ENCODE peak calls at places on chromosomes 5 and 9, in six cellular contexts. One of them, this sample, is unnamed.

GRCh38 chr9:127295005-127295404 is 30.4 kb downstream of the GARNL3 start:
- DNase-seq in H9: no peak
- DNase-seq in trophoblast cell: no peak
- DNase-seq in H1: no peak
- DNase-seq in neuronal stem cell: no peak
- DNase-seq in mesenchymal stem cell: no peak
- DNase-seq in this sample: no peak

GRCh38 chr5:39717186-39717897 is 292.6 kb upstream of the DAB2 start:
- DNase-seq in H9: no peak
- DNase-seq in trophoblast cell: no peak
- DNase-seq in H1: no peak
- DNase-seq in neuronal stem cell: no peak
- DNase-seq in mesenchymal stem cell: peak
- DNase-seq in this sample: peak

GRCh38 chr5:107619781-107620180 is 51.0 kb downstream of the EFNA5 start:
- DNase-seq in H9: no peak
- DNase-seq in trophoblast cell: no peak
- DNase-seq in H1: no peak
- DNase-seq in neuronal stem cell: no peak
- DNase-seq in mesenchymal stem cell: no peak
- DNase-seq in this sample: no peak

GRCh38 chr5:72392326-72392733 is 72.2 kb downstream of the PTCD2 start:
- DNase-seq in H9: no peak
- DNase-seq in trophoblast cell: no peak
- DNase-seq in H1: no peak
- DNase-seq in neuronal stem cell: no peak
- DNase-seq in mesenchymal stem cell: no peak
- DNase-seq in this sample: peak

GRCh38 chr5:8842906-8843590 is 702.8 kb downstream of the SEMA5A start:
- DNase-seq in H9: no peak
- DNase-seq in trophoblast cell: no peak
- DNase-seq in H1: no peak
- DNase-seq in neuronal stem cell: no peak
- DNase-seq in mesenchymal stem cell: peak
- DNase-seq in this sample: peak

GRCh38 chr9:81321551-81321950 is 367.8 kb downstream of the TLE1 start:
- DNase-seq in H9: no peak
- DNase-seq in trophoblast cell: no peak
- DNase-seq in H1: no peak
- DNase-seq in neuronal stem cell: no peak
- DNase-seq in mesenchymal stem cell: no peak
- DNase-seq in this sample: peak

GRCh38 chr5:74233571-74233970 is 407.0 kb downstream of the ENC1 start:
- DNase-seq in H9: no peak
- DNase-seq in trophoblast cell: peak
- DNase-seq in H1: no peak
- DNase-seq in neuronal stem cell: no peak
- DNase-seq in mesenchymal stem cell: peak
- DNase-seq in this sample: peak

GRCh38 chr5:33975846-33976245 is 8.6 kb downstream of the SLC45A2 start:
- DNase-seq in H9: no peak
- DNase-seq in trophoblast cell: no peak
- DNase-seq in H1: no peak
- DNase-seq in neuronal stem cell: no peak
- DNase-seq in mesenchymal stem cell: no peak
- DNase-seq in this sample: peak

GRCh38 chr5:81850932-81851331 is 100.0 kb upstream of the SSBP2 start:
- DNase-seq in H9: no peak
- DNase-seq in trophoblast cell: peak
- DNase-seq in H1: no peak
- DNase-seq in neuronal stem cell: no peak
- DNase-seq in mesenchymal stem cell: peak
- DNase-seq in this sample: no peak

GRCh38 chr9:12863624-12864023 is 88.8 kb downstream of the LURAP1L start:
- DNase-seq in H9: no peak
- DNase-seq in trophoblast cell: no peak
- DNase-seq in H1: no peak
- DNase-seq in neuronal stem cell: no peak
- DNase-seq in mesenchymal stem cell: no peak
- DNase-seq in this sample: no peak

GRCh38 chr9:12856608-12857007 is 81.8 kb downstream of the LURAP1L start:
- DNase-seq in H9: peak
- DNase-seq in trophoblast cell: no peak
- DNase-seq in H1: peak
- DNase-seq in neuronal stem cell: no peak
- DNase-seq in mesenchymal stem cell: no peak
- DNase-seq in this sample: no peak

GRCh38 chr9:12862596-12862995 is 87.8 kb downstream of the LURAP1L start:
- DNase-seq in H9: no peak
- DNase-seq in trophoblast cell: no peak
- DNase-seq in H1: no peak
- DNase-seq in neuronal stem cell: no peak
- DNase-seq in mesenchymal stem cell: no peak
- DNase-seq in this sample: no peak

GRCh38 chr9:12859704-12860251 is 85.0 kb downstream of the LURAP1L start:
- DNase-seq in H9: no peak
- DNase-seq in trophoblast cell: no peak
- DNase-seq in H1: no peak
- DNase-seq in neuronal stem cell: no peak
- DNase-seq in mesenchymal stem cell: no peak
- DNase-seq in this sample: peak

GRCh38 chr9:12861035-12861434 is 86.2 kb downstream of the LURAP1L start:
- DNase-seq in H9: no peak
- DNase-seq in trophoblast cell: no peak
- DNase-seq in H1: no peak
- DNase-seq in neuronal stem cell: no peak
- DNase-seq in mesenchymal stem cell: no peak
- DNase-seq in this sample: no peak
- H2AFZ ChIP-seq in H9: no peak
- H2AFZ ChIP-seq in trophoblast cell: no peak
- H2AFZ ChIP-seq in H1: no peak
- H2AFZ ChIP-seq in neuronal stem cell: no peak
- H2AFZ ChIP-seq in mesenchymal stem cell: no peak
- H2AFZ ChIP-seq in this sample: no peak

GRCh38 chr5:113205323-113205722 is 228.7 kb downstream of the DCP2 start:
- DNase-seq in H9: no peak
- DNase-seq in trophoblast cell: peak
- DNase-seq in H1: no peak
- DNase-seq in neuronal stem cell: no peak
- DNase-seq in mesenchymal stem cell: no peak
- DNase-seq in this sample: no peak
- H2AK5ac ChIP-seq in H9: no peak
- H2AK5ac ChIP-seq in trophoblast cell: no peak
- H2AK5ac ChIP-seq in H1: no peak
- H2AK5ac ChIP-seq in neuronal stem cell: no peak
- H2AK5ac ChIP-seq in mesenchymal stem cell: no peak
- H2AK5ac ChIP-seq in this sample: peak

GRCh38 chr9:110776207-110776606 is 107.6 kb downstream of the MUSK start:
- DNase-seq in H9: no peak
- DNase-seq in trophoblast cell: no peak
- DNase-seq in H1: no peak
- DNase-seq in neuronal stem cell: no peak
- DNase-seq in mesenchymal stem cell: no peak
- DNase-seq in this sample: no peak

GRCh38 chr9:110775724-110776123 is 107.1 kb downstream of the MUSK start:
- DNase-seq in H9: no peak
- DNase-seq in trophoblast cell: no peak
- DNase-seq in H1: no peak
- DNase-seq in neuronal stem cell: no peak
- DNase-seq in mesenchymal stem cell: no peak
- DNase-seq in this sample: no peak

GRCh38 chr9:110777843-110778215 is 109.2 kb downstream of the MUSK start:
- DNase-seq in H9: no peak
- DNase-seq in trophoblast cell: no peak
- DNase-seq in H1: no peak
- DNase-seq in neuronal stem cell: no peak
- DNase-seq in mesenchymal stem cell: peak
- DNase-seq in this sample: no peak

GRCh38 chr9:110782701-110783100 is 114.1 kb downstream of the MUSK start:
- DNase-seq in H9: no peak
- DNase-seq in trophoblast cell: no peak
- DNase-seq in H1: no peak
- DNase-seq in neuronal stem cell: no peak
- DNase-seq in mesenchymal stem cell: no peak
- DNase-seq in this sample: peak

GRCh38 chr9:110777201-110777842 is 108.7 kb downstream of the MUSK start:
- DNase-seq in H9: no peak
- DNase-seq in trophoblast cell: no peak
- DNase-seq in H1: no peak
- DNase-seq in neuronal stem cell: peak
- DNase-seq in mesenchymal stem cell: peak
- DNase-seq in this sample: peak
- H2AFZ ChIP-seq in H9: no peak
- H2AFZ ChIP-seq in trophoblast cell: no peak
- H2AFZ ChIP-seq in H1: no peak
- H2AFZ ChIP-seq in neuronal stem cell: peak
- H2AFZ ChIP-seq in mesenchymal stem cell: no peak
- H2AFZ ChIP-seq in this sample: no peak

GRCh38 chr9:76452839-76453238 is 6.1 kb upstream of the GCNT1 start:
- DNase-seq in H9: no peak
- DNase-seq in trophoblast cell: no peak
- DNase-seq in H1: no peak
- DNase-seq in neuronal stem cell: no peak
- DNase-seq in mesenchymal stem cell: no peak
- DNase-seq in this sample: no peak
- H2AK5ac ChIP-seq in H9: no peak
- H2AK5ac ChIP-seq in trophoblast cell: no peak
- H2AK5ac ChIP-seq in H1: no peak
- H2AK5ac ChIP-seq in neuronal stem cell: no peak
- H2AK5ac ChIP-seq in mesenchymal stem cell: no peak
- H2AK5ac ChIP-seq in this sample: peak

This sample was measured in IMR-90.